ENCODE peak calls at places on chromosome 3, in ten cellular contexts. One of them, this sample, is unnamed.

GRCh38 chr3:22713936-22714335 is 489.2 kb upstream of the UBE2E2 start:
- DNase-seq in endodermal cell: no peak
- DNase-seq in CD8-positive, alpha-beta T cell: no peak
- DNase-seq in A673: no peak
- DNase-seq in aorta: no peak
- DNase-seq in fibroblast of lung: peak; percentile 84
- DNase-seq in psoas muscle: no peak
- DNase-seq in CD4-positive, alpha-beta memory T cell: no peak
- DNase-seq in A549: peak; percentile 5
- DNase-seq in adipocyte: peak; percentile 79
- DNase-seq in this sample: no peak

GRCh38 chr3:141722076-141722475 is 16.0 kb upstream of the RNF7 start:
- DNase-seq in A673: no peak
- DNase-seq in CD8-positive, alpha-beta T cell: no peak
- DNase-seq in adipocyte: no peak
- DNase-seq in CD4-positive, alpha-beta memory T cell: no peak
- DNase-seq in endodermal cell: no peak
- DNase-seq in psoas muscle: no peak
- DNase-seq in A549: no peak
- DNase-seq in aorta: no peak
- DNase-seq in fibroblast of lung: no peak
- DNase-seq in this sample: no peak

GRCh38 chr3:18445421-18446066 is 20.4 kb upstream of the SATB1 start:
- DNase-seq in A673: no peak
- DNase-seq in endodermal cell: peak; percentile 57
- DNase-seq in fibroblast of lung: no peak
- DNase-seq in psoas muscle: no peak
- DNase-seq in A549: no peak
- DNase-seq in adipocyte: no peak
- DNase-seq in CD4-positive, alpha-beta memory T cell: peak; percentile 81
- DNase-seq in aorta: no peak
- DNase-seq in CD8-positive, alpha-beta T cell: peak; percentile 73
- DNase-seq in this sample: no peak

GRCh38 chr3:69231929-69232437 is 109.6 kb upstream of the LMOD3 start:
- DNase-seq in fibroblast of lung: peak; percentile 14
- DNase-seq in A673: no peak
- DNase-seq in psoas muscle: no peak
- DNase-seq in A549: no peak
- DNase-seq in aorta: no peak
- DNase-seq in CD8-positive, alpha-beta T cell: no peak
- DNase-seq in endodermal cell: no peak
- DNase-seq in adipocyte: peak; percentile 25
- DNase-seq in CD4-positive, alpha-beta memory T cell: no peak
- DNase-seq in this sample: no peak

GRCh38 chr3:133874761-133875438 is 20.8 kb downstream of the RAB6B start:
- DNase-seq in CD8-positive, alpha-beta T cell: no peak
- DNase-seq in aorta: peak; percentile 12
- DNase-seq in A673: no peak
- DNase-seq in endodermal cell: no peak
- DNase-seq in CD4-positive, alpha-beta memory T cell: no peak
- DNase-seq in psoas muscle: no peak
- DNase-seq in A549: no peak
- DNase-seq in adipocyte: no peak
- DNase-seq in fibroblast of lung: no peak
- DNase-seq in this sample: no peak

GRCh38 chr3:55500555-55501340 is 13.6 kb upstream of the WNT5A start:
- DNase-seq in A673: no peak
- DNase-seq in psoas muscle: no peak
- DNase-seq in aorta: no peak
- DNase-seq in endodermal cell: no peak
- DNase-seq in CD4-positive, alpha-beta memory T cell: no peak
- DNase-seq in adipocyte: no peak
- DNase-seq in CD8-positive, alpha-beta T cell: no peak
- DNase-seq in A549: no peak
- DNase-seq in fibroblast of lung: no peak
- DNase-seq in this sample: no peak

GRCh38 chr3:71629289-71630252 is 46.0 kb upstream of the FOXP1 start:
- DNase-seq in endodermal cell: no peak
- DNase-seq in CD4-positive, alpha-beta memory T cell: no peak
- DNase-seq in fibroblast of lung: peak; percentile 66
- DNase-seq in A549: no peak
- DNase-seq in psoas muscle: peak; percentile 14
- DNase-seq in adipocyte: peak; percentile 64
- DNase-seq in CD8-positive, alpha-beta T cell: no peak
- DNase-seq in aorta: no peak
- DNase-seq in A673: no peak
- DNase-seq in this sample: no peak

GRCh38 chr3:72572489-72573007 is 275.7 kb downstream of the SHQ1 start:
- DNase-seq in psoas muscle: no peak
- DNase-seq in adipocyte: no peak
- DNase-seq in CD4-positive, alpha-beta memory T cell: no peak
- DNase-seq in A549: no peak
- DNase-seq in aorta: no peak
- DNase-seq in fibroblast of lung: no peak
- DNase-seq in A673: no peak
- DNase-seq in endodermal cell: no peak
- DNase-seq in CD8-positive, alpha-beta T cell: no peak
- DNase-seq in this sample: no peak

GRCh38 chr3:142586803-142587406 is 8.4 kb upstream of the ATR start:
- DNase-seq in fibroblast of lung: peak; percentile 84
- DNase-seq in CD4-positive, alpha-beta memory T cell: peak; percentile 39
- DNase-seq in A549: peak; percentile 84
- DNase-seq in endodermal cell: peak; percentile 62
- DNase-seq in aorta: no peak
- DNase-seq in A673: peak; percentile 81
- DNase-seq in CD8-positive, alpha-beta T cell: no peak
- DNase-seq in psoas muscle: no peak
- DNase-seq in adipocyte: peak; percentile 94
- DNase-seq in this sample: no peak

GRCh38 chr3:153045150-153045549 is 116.9 kb upstream of the RAP2B start:
- DNase-seq in adipocyte: no peak
- DNase-seq in CD4-positive, alpha-beta memory T cell: no peak
- DNase-seq in CD8-positive, alpha-beta T cell: no peak
- DNase-seq in psoas muscle: no peak
- DNase-seq in aorta: no peak
- DNase-seq in fibroblast of lung: no peak
- DNase-seq in A549: no peak
- DNase-seq in endodermal cell: no peak
- DNase-seq in A673: no peak
- DNase-seq in this sample: no peak

GRCh38 chr3:177615015-177615414 is 417.7 kb upstream of the TBL1XR1 start:
- DNase-seq in CD4-positive, alpha-beta memory T cell: no peak
- DNase-seq in endodermal cell: no peak
- DNase-seq in adipocyte: peak; percentile 94
- DNase-seq in fibroblast of lung: peak; percentile 98
- DNase-seq in CD8-positive, alpha-beta T cell: no peak
- DNase-seq in aorta: peak; percentile 80
- DNase-seq in A673: no peak
- DNase-seq in A549: no peak
- DNase-seq in psoas muscle: peak; percentile 72
- DNase-seq in this sample: no peak

GRCh38 chr3:117793684-117794304 is 1084.2 kb downstream of the TUSC7 start:
- DNase-seq in A673: no peak
- DNase-seq in psoas muscle: no peak
- DNase-seq in endodermal cell: no peak
- DNase-seq in aorta: no peak
- DNase-seq in fibroblast of lung: peak; percentile 47
- DNase-seq in adipocyte: no peak
- DNase-seq in CD8-positive, alpha-beta T cell: no peak
- DNase-seq in CD4-positive, alpha-beta memory T cell: no peak
- DNase-seq in A549: no peak
- DNase-seq in this sample: no peak

GRCh38 chr3:115146418-115147328 is at the start of gene ZBTB20:
- DNase-seq in CD8-positive, alpha-beta T cell: peak; percentile 60
- DNase-seq in A549: peak; percentile 27
- DNase-seq in fibroblast of lung: peak; percentile 74
- DNase-seq in psoas muscle: peak; percentile 73
- DNase-seq in endodermal cell: peak; percentile 87
- DNase-seq in aorta: peak; percentile 88
- DNase-seq in A673: peak; percentile 80
- DNase-seq in adipocyte: peak; percentile 86
- DNase-seq in CD4-positive, alpha-beta memory T cell: peak; percentile 75
- DNase-seq in this sample: no peak

GRCh38 chr3:99475229-99475628 is 163.2 kb upstream of the COL8A1 start:
- DNase-seq in A549: no peak
- DNase-seq in aorta: no peak
- DNase-seq in psoas muscle: no peak
- DNase-seq in A673: no peak
- DNase-seq in adipocyte: peak; percentile 24
- DNase-seq in fibroblast of lung: peak; percentile 24
- DNase-seq in CD8-positive, alpha-beta T cell: no peak
- DNase-seq in CD4-positive, alpha-beta memory T cell: no peak
- DNase-seq in endodermal cell: no peak
- DNase-seq in this sample: no peak

GRCh38 chr3:107543666-107544065 is 20.9 kb downstream of the BBX start:
- DNase-seq in CD4-positive, alpha-beta memory T cell: no peak
- DNase-seq in A673: peak; percentile 40
- DNase-seq in A549: no peak
- DNase-seq in endodermal cell: no peak
- DNase-seq in fibroblast of lung: peak; percentile 20
- DNase-seq in adipocyte: peak; percentile 13
- DNase-seq in CD8-positive, alpha-beta T cell: no peak
- DNase-seq in psoas muscle: no peak
- DNase-seq in aorta: no peak
- DNase-seq in this sample: no peak

GRCh38 chr3:42660898-42661297 is 7.4 kb downstream of the ZBTB47 start:
- DNase-seq in endodermal cell: peak; percentile 80
- DNase-seq in A549: no peak
- DNase-seq in fibroblast of lung: no peak
- DNase-seq in adipocyte: no peak
- DNase-seq in aorta: no peak
- DNase-seq in psoas muscle: no peak
- DNase-seq in A673: no peak
- DNase-seq in CD8-positive, alpha-beta T cell: no peak
- DNase-seq in CD4-positive, alpha-beta memory T cell: no peak
- DNase-seq in this sample: peak; percentile 86

GRCh38 chr3:125039897-125040175 is 16.0 kb downstream of the HEG1 start:
- DNase-seq in aorta: no peak
- DNase-seq in A549: no peak
- DNase-seq in A673: no peak
- DNase-seq in endodermal cell: no peak
- DNase-seq in CD4-positive, alpha-beta memory T cell: no peak
- DNase-seq in fibroblast of lung: no peak
- DNase-seq in CD8-positive, alpha-beta T cell: no peak
- DNase-seq in psoas muscle: no peak
- DNase-seq in adipocyte: peak; percentile 27
- DNase-seq in this sample: no peak

GRCh38 chr3:99041747-99042146 is 140.3 kb upstream of the DCBLD2 start:
- DNase-seq in endodermal cell: peak; percentile 54
- DNase-seq in A549: no peak
- DNase-seq in A673: no peak
- DNase-seq in fibroblast of lung: no peak
- DNase-seq in CD8-positive, alpha-beta T cell: no peak
- DNase-seq in adipocyte: no peak
- DNase-seq in aorta: no peak
- DNase-seq in CD4-positive, alpha-beta memory T cell: no peak
- DNase-seq in psoas muscle: no peak
- DNase-seq in this sample: no peak

GRCh38 chr3:162738778-162739177 is 1242.2 kb downstream of the OTOL1 start:
- DNase-seq in CD8-positive, alpha-beta T cell: no peak
- DNase-seq in endodermal cell: no peak
- DNase-seq in A549: no peak
- DNase-seq in adipocyte: peak; percentile 22
- DNase-seq in psoas muscle: no peak
- DNase-seq in CD4-positive, alpha-beta memory T cell: no peak
- DNase-seq in fibroblast of lung: no peak
- DNase-seq in A673: peak; percentile 19
- DNase-seq in aorta: no peak
- DNase-seq in this sample: no peak

GRCh38 chr3:23831517-23832394 is 26.0 kb downstream of the UBE2E1 start:
- DNase-seq in aorta: no peak
- DNase-seq in A549: no peak
- DNase-seq in endodermal cell: no peak
- DNase-seq in fibroblast of lung: no peak
- DNase-seq in psoas muscle: no peak
- DNase-seq in CD8-positive, alpha-beta T cell: no peak
- DNase-seq in A673: no peak
- DNase-seq in adipocyte: no peak
- DNase-seq in CD4-positive, alpha-beta memory T cell: no peak
- DNase-seq in this sample: no peak
- H3K4me1 ChIP-seq in aorta: no peaks in the 10 kb centered on the region
- H3K4me1 ChIP-seq in A549: peaks cover 11% of the 10 kb centered on the region
- H3K4me1 ChIP-seq in endodermal cell: no peaks in the 10 kb centered on the region
- H3K4me1 ChIP-seq in fibroblast of lung: no peaks in the 10 kb centered on the region
- H3K4me1 ChIP-seq in psoas muscle: peaks cover 62% of the 10 kb centered on the region
- H3K4me1 ChIP-seq in CD8-positive, alpha-beta T cell: peaks cover 7% of the 10 kb centered on the region
- H3K4me1 ChIP-seq in A673: peaks cover 26% of the 10 kb centered on the region
- H3K4me1 ChIP-seq in adipocyte: peaks cover under 1% of the 10 kb centered on the region
- H3K4me1 ChIP-seq in CD4-positive, alpha-beta memory T cell: peaks cover 46% of the 10 kb centered on the region
- H3K4me1 ChIP-seq in this sample: peaks cover 45% of the 10 kb centered on the region

DNA sequence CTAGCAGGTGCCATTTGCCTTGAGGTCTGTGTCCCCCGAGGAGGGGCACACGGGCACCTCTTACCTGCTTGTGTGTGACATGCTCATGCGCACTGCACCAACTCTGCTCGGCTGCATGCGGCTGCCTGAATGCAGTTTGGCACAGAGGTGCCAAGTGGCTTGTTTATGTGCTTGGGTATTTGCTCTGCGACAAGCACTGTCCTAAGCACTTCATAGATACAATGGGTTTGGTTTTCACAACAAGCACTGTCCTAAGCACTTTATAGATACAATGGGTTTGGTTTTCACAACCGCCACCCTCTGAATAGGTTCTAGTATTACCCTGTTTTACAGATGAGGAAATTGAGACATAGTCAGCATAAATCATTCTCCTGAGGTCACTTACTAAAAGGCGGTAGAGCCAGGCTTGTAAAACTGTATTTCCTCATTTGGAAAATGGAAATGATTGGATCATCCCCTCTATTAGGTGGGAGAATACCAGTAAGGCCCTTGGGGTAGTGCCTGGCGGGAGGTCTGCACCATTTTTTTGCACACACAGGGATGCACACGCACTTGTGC is 487 bp downstream of the ITIH4 start:
- DNase-seq in endodermal cell: no peak
- DNase-seq in aorta: no peak
- DNase-seq in fibroblast of lung: no peak
- DNase-seq in psoas muscle: no peak
- DNase-seq in A673: no peak
- DNase-seq in CD4-positive, alpha-beta memory T cell: no peak
- DNase-seq in A549: no peak
- DNase-seq in adipocyte: no peak
- DNase-seq in CD8-positive, alpha-beta T cell: no peak
- DNase-seq in this sample: no peak
- H3K4me1 ChIP-seq in endodermal cell: no peaks in the 10 kb centered on the region
- H3K4me1 ChIP-seq in aorta: peaks cover 6% of the 10 kb centered on the region
- H3K4me1 ChIP-seq in fibroblast of lung: peaks cover 14% of the 10 kb centered on the region
- H3K4me1 ChIP-seq in psoas muscle: peaks cover 43% of the 10 kb centered on the region
- H3K4me1 ChIP-seq in A673: no peaks in the 10 kb centered on the region
- H3K4me1 ChIP-seq in CD4-positive, alpha-beta memory T cell: no peaks in the 10 kb centered on the region
- H3K4me1 ChIP-seq in A549: peaks cover 25% of the 10 kb centered on the region
- H3K4me1 ChIP-seq in adipocyte: peaks cover 26% of the 10 kb centered on the region
- H3K4me1 ChIP-seq in CD8-positive, alpha-beta T cell: no peaks in the 10 kb centered on the region
- H3K4me1 ChIP-seq in this sample: peaks cover 19% of the 10 kb centered on the region

GRCh38 chr3:158711886-158712285 is 20.4 kb downstream of the RARRES1 start:
- DNase-seq in endodermal cell: no peak
- DNase-seq in adipocyte: peak; percentile 80
- DNase-seq in fibroblast of lung: peak; percentile 88
- DNase-seq in A673: peak; percentile 15
- DNase-seq in A549: peak; percentile 55
- DNase-seq in CD4-positive, alpha-beta memory T cell: no peak
- DNase-seq in psoas muscle: no peak
- DNase-seq in CD8-positive, alpha-beta T cell: no peak
- DNase-seq in aorta: no peak
- DNase-seq in this sample: no peak
- H3K4me1 ChIP-seq in endodermal cell: peaks cover 4% of the 10 kb centered on the region
- H3K4me1 ChIP-seq in adipocyte: peaks cover 38% of the 10 kb centered on the region
- H3K4me1 ChIP-seq in fibroblast of lung: peaks cover 14% of the 10 kb centered on the region
- H3K4me1 ChIP-seq in A673: no peaks in the 10 kb centered on the region
- H3K4me1 ChIP-seq in A549: peaks cover 60% of the 10 kb centered on the region
- H3K4me1 ChIP-seq in CD4-positive, alpha-beta memory T cell: no peaks in the 10 kb centered on the region
- H3K4me1 ChIP-seq in psoas muscle: peaks cover 13% of the 10 kb centered on the region
- H3K4me1 ChIP-seq in CD8-positive, alpha-beta T cell: no peaks in the 10 kb centered on the region
- H3K4me1 ChIP-seq in aorta: peaks cover 3% of the 10 kb centered on the region
- H3K4me1 ChIP-seq in this sample: peaks cover 25% of the 10 kb centered on the region

GRCh38 chr3:127816783-127817182 is 5.5 kb downstream of the MGLL start:
- DNase-seq in CD8-positive, alpha-beta T cell: no peak
- DNase-seq in psoas muscle: no peak
- DNase-seq in aorta: no peak
- DNase-seq in A549: no peak
- DNase-seq in CD4-positive, alpha-beta memory T cell: no peak
- DNase-seq in fibroblast of lung: no peak
- DNase-seq in endodermal cell: peak; percentile 38
- DNase-seq in A673: no peak
- DNase-seq in adipocyte: no peak
- DNase-seq in this sample: no peak
- H3K4me1 ChIP-seq in CD8-positive, alpha-beta T cell: no peaks in the 10 kb centered on the region
- H3K4me1 ChIP-seq in psoas muscle: peaks cover 70% of the 10 kb centered on the region
- H3K4me1 ChIP-seq in aorta: no peaks in the 10 kb centered on the region
- H3K4me1 ChIP-seq in A549: peaks cover 55% of the 10 kb centered on the region
- H3K4me1 ChIP-seq in CD4-positive, alpha-beta memory T cell: no peaks in the 10 kb centered on the region
- H3K4me1 ChIP-seq in fibroblast of lung: peaks cover 26% of the 10 kb centered on the region
- H3K4me1 ChIP-seq in endodermal cell: peaks cover 4% of the 10 kb centered on the region
- H3K4me1 ChIP-seq in A673: peaks cover 15% of the 10 kb centered on the region
- H3K4me1 ChIP-seq in adipocyte: peaks cover 66% of the 10 kb centered on the region
- H3K4me1 ChIP-seq in this sample: peaks cover 57% of the 10 kb centered on the region